ENCODE peak calls at places on chromosomes 4 and X, in seven cellular contexts. S is tibial artery; D is CD8-positive, alpha-beta T cell; B is ovary; R is right lobe of liver; I is stomach; P is OCI-LY7. X is an unnamed sample.

GRCh38 chr4:89000844-89001360 is 56.1 kb downstream of the FAM13A start:
- DNase-seq in R (no peak), D (no peak), B (no peak), S (no peak), I (no peak), P (no peak), X (no peak)

GRCh38 chr4:5863461-5864113 is 29.3 kb downstream of the CRMP1 start:
- DNase-seq in D (no peak), R (no peak), S (no peak), I (no peak), P (no peak), B (no peak), X (no peak)

GRCh38 chr4:186643501-186644315 is 79.9 kb downstream of the FAT1 start:
- DNase-seq in P (no peak), I (no peak), B (no peak), R (no peak), D (no peak), S (no peak), X (no peak)

GRCh38 chr4:89334311-89334710 is 26.7 kb upstream of the GPRIN3 start:
- DNase-seq in S (no peak), R (no peak), I (no peak), D (no peak), B (no peak), P (no peak), X (no peak)

GRCh38 chr4:8921465-8921864 is 49.8 kb upstream of the HMX1 start:
- DNase-seq in I (no peak), R (no peak), S (peak; percentile 28), P (no peak), B (no peak), D (peak; percentile 32), X (no peak)

GRCh38 chr4:33722800-33723511 is 2521.4 kb downstream of the ARAP2 start:
- DNase-seq in B (no peak), I (no peak), S (no peak), P (no peak), R (no peak), D (no peak), X (no peak)

GRCh38 chr4:107037188-107037587 is 1.1 kb upstream of the DKK2 start:
- DNase-seq in P (no peak), I (no peak), B (peak; percentile 26), R (peak; percentile 57), S (peak; percentile 63), D (no peak), X (no peak)

GRCh38 chr4:87559090-87559837 is 30.1 kb upstream of the SPARCL1 start:
- DNase-seq in S (no peak), R (no peak), D (peak; percentile 55), P (peak; percentile 6), B (no peak), I (peak; percentile 26), X (peak; percentile 83)

GRCh38 chrX:107710617-107711391 is 64.8 kb downstream of the TSC22D3 start:
- DNase-seq in P (peak; percentile 73), I (no peak), R (no peak), B (no peak), S (peak; percentile 72), D (peak; percentile 64), X (peak; percentile 90)

GRCh38 chr4:9983211-9983610 is 38.1 kb downstream of the SLC2A9 start:
- DNase-seq in B (no peak), P (no peak), R (no peak), S (no peak), D (no peak), I (no peak), X (no peak)

GRCh38 chrX:109049903-109050302 is 313.5 kb upstream of the IRS4 start:
- DNase-seq in B (no peak), S (no peak), I (no peak), R (no peak), P (no peak), D (no peak), X (no peak)

GRCh38 chrX:74924449-74925209 is 623 bp downstream of the NEXMIF start:
- DNase-seq in B (peak; percentile 49), R (peak; percentile 56), I (peak; percentile 59), P (no peak), S (peak; percentile 73), D (peak; percentile 53), X (no peak)

GRCh38 chr4:119729815-119730643 is 101.4 kb upstream of the PDE5A start:
- DNase-seq in S (peak; percentile 84), B (no peak), D (no peak), P (no peak), R (peak; percentile 60), I (peak; percentile 55), X (no peak)

GRCh38 chr4:16070203-16070602 is 13.6 kb downstream of the PROM1 start:
- DNase-seq in R (no peak), I (no peak), P (no peak), S (no peak), B (no peak), D (no peak), X (no peak)

GRCh38 chrX:9781941-9782340 is 4.3 kb upstream of the SHROOM2 start:
- DNase-seq in I (no peak), P (no peak), D (no peak), S (no peak), R (no peak), B (no peak), X (no peak)

GRCh38 chr4:180767330-180767729 is 1475.9 kb upstream of the TENM3 start:
- DNase-seq in P (no peak), I (no peak), B (no peak), D (no peak), R (no peak), S (no peak), X (no peak)

GRCh38 chr4:26346203-26346620 is 25.4 kb downstream of the RBPJ start:
- DNase-seq in B (no peak), P (no peak), R (no peak), S (no peak), I (peak; percentile 40), D (no peak), X (peak; percentile 28)

GRCh38 chr4:85963231-85963630 is 396.6 kb downstream of the MAPK10 start:
- DNase-seq in I (no peak), R (no peak), P (no peak), S (no peak), B (no peak), D (no peak), X (no peak)

GRCh38 chr4:37977471-37978452 is 17.6 kb downstream of the PTTG2 start:
- DNase-seq in D (peak; percentile 82), R (peak; percentile 88), P (peak; percentile 85), I (peak; percentile 74), S (peak; percentile 85), B (peak; percentile 75), X (peak; percentile 77)

GRCh38 chr4:96073446-96073845 is 233.6 kb downstream of the PDHA2 start:
- DNase-seq in I (no peak), B (no peak), D (no peak), S (no peak), P (no peak), R (no peak), X (no peak)

GRCh38 chrX:18983711-18984380 is at the start of gene PHKA2:
- DNase-seq in R (peak; percentile 80), P (no peak), I (peak; percentile 53), B (no peak), S (peak; percentile 74), D (no peak), X (no peak)

GRCh38 chr4:176323511-176324160 is 3.9 kb downstream of the SPCS3 start:
- DNase-seq in S (no peak), D (no peak), I (no peak), P (no peak), R (no peak), B (no peak), X (no peak)

GRCh38 chrX:107360788-107361360 is 88.6 kb upstream of the FRMPD3 start:
- DNase-seq in R (no peak), D (no peak), P (no peak), B (no peak), S (no peak), I (no peak), X (no peak)

GRCh38 chrX:116272328-116272727 is 101.8 kb downstream of the AGTR2 start:
- DNase-seq in P (no peak), B (no peak), D (no peak), I (no peak), S (no peak), R (no peak), X (no peak)

GRCh38 chr4:147244786-147245185 is 236.1 kb upstream of the EDNRA start:
- DNase-seq in P (no peak), B (no peak), I (no peak), S (no peak), R (no peak), D (no peak), X (no peak)

GRCh38 chr4:147246096-147246495 is 234.8 kb upstream of the EDNRA start:
- DNase-seq in P (no peak), B (no peak), S (no peak), I (no peak), R (no peak), D (no peak), X (no peak)

GRCh38 chr4:147250062-147250461 is 230.8 kb upstream of the EDNRA start:
- DNase-seq in D (no peak), S (no peak), P (no peak), I (no peak), R (no peak), B (no peak), X (no peak)

DNA sequence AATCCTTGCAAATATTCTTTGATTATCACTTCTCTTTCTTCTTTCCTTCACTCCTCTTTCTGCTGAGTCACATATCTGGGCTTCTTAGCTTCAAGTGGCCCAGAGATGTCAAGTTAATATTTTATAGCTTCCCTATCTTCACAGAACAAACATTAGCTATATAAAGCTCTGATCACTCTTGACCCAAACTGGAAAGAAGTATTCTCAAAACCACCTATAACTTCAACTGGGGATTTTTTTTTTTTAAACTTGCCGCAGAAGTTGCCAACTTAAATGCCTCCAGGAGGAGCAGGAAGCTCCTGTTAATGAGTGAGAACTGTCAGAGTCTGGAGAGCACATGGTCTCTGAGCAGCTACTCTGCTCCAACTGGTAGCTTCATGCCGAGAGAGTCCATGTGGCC is 233.3 kb upstream of the EDNRA start:
- DNase-seq in B (no peak), S (no peak), I (no peak), D (no peak), R (no peak), P (no peak), X (no peak)
- H3K4me3 ChIP-seq in B (no peak overlapping the region), S (no peak overlapping the region), I (no peak overlapping the region), D (no peak overlapping the region), R (no peak overlapping the region), P (no peak overlapping the region), X (no peak overlapping the region)

GRCh38 chr4:40990899-40991265 is 223.5 kb downstream of the APBB2 start:
- DNase-seq in S (no peak), B (no peak), I (no peak), P (peak; percentile 95), R (no peak), D (no peak), X (no peak)
- H3K4me1 ChIP-seq in S (peaks cover 53% of the 10 kb centered on the region), B (peaks cover 6% of the 10 kb centered on the region), I (no peaks in the 10 kb centered on the region), P (peaks cover 91% of the 10 kb centered on the region), R (peaks cover 7% of the 10 kb centered on the region), D (no peaks in the 10 kb centered on the region), X (no peaks in the 10 kb centered on the region)

DNA sequence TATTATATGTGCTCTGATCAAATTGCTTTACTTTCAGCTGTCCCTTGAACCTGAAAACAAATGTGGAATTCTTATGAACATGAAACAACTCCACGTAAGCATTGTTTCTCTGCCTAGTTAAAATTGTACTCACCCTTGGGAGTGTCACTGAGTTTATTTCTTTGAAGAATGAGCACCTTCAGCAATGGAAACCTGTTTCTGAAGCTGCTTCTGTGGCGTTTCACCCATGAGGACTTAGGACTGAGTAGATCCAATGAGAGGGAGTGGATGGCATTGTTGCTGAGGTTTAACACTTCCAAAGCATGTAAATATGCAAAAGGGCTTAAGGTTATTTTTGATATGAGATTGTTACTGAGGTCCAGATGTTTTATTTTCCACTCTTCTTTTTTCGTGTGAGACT is 3.2 kb downstream of the LRRC66 start:
- DNase-seq in S (no peak), I (no peak), P (no peak), D (no peak), R (no peak), B (no peak), X (no peak)
- H3K27ac ChIP-seq in S (no peak overlapping the region), I (peak overlapping the region; percentile 32), P (no peak overlapping the region), D (no peak overlapping the region), R (no peak overlapping the region), B (no peak overlapping the region), X (no peak overlapping the region)

GRCh38 chrX:148459343-148459742 is 41.1 kb upstream of the AFF2 start:
- DNase-seq in B (no peak), D (no peak), S (no peak), I (no peak), P (peak; percentile 90), R (no peak), X (no peak)
- H3K4me3 ChIP-seq in B (no peak overlapping the region), D (no peak overlapping the region), S (no peak overlapping the region), I (no peak overlapping the region), P (peak overlapping the region; percentile 50), R (no peak overlapping the region), X (no peak overlapping the region)